ENCODE peak calls at places on chromosomes 2 and 18, in six cellular contexts. P is KG1; R is stimulated activated CD4-positive, alpha-beta T cell treated with anti-CD3 and anti-CD28 coated beads, Interleukin-4, amount 100 ng/mL, for 48 hours; C is nucleus accumbens; B is stimulated activated CD8-positive, alpha-beta memory T cell treated with anti-CD3 and anti-CD28 coated beads, Interleukin-7, amount 100 ng/mL, for 24 hours; O is stimulated activated naive B cell treated with anti-CD40 and anti-IgM and Interleukin-4, amounts not matched to agents 10 μg/mL and 1 μg/mL and 100 μg/mL, for 72 hours. V is an unnamed sample.

GRCh38 chr2:235551965-235552364 is 58.1 kb downstream of the AGAP1 start:
- DNase-seq in P (no peak), R (no peak), C (peak; percentile 32), B (no peak), O (no peak), V (no peak)

GRCh38 chr2:173552540-173552939 is 197.9 kb downstream of the CDCA7 start:
- DNase-seq in P (no peak), R (no peak), C (no peak), B (no peak), O (no peak), V (no peak)

GRCh38 chr18:2910751-2911425 is 64.1 kb downstream of the EMILIN2 start:
- DNase-seq in P (no peak), R (no peak), C (no peak), B (no peak), O (no peak), V (no peak)

GRCh38 chr2:191867507-191867847 is 20.6 kb upstream of the CAVIN2 start:
- DNase-seq in P (no peak), R (no peak), C (no peak), B (no peak), O (no peak), V (no peak)

GRCh38 chr2:4914551-4914950 is 777.6 kb upstream of the SOX11 start:
- DNase-seq in P (no peak), R (no peak), C (no peak), B (no peak), O (no peak), V (no peak)

GRCh38 chr2:36403675-36404230 is 48.2 kb downstream of the CRIM1 start:
- DNase-seq in P (no peak), R (no peak), C (no peak), B (no peak), O (no peak), V (no peak)

GRCh38 chr2:222797871-222798270 is 63.0 kb upstream of the ACSL3 start:
- DNase-seq in P (no peak), R (no peak), C (no peak), B (no peak), O (no peak), V (no peak)

GRCh38 chr18:75127143-75128021 is 81.6 kb downstream of the PTGR3 start:
- DNase-seq in P (no peak), R (no peak), C (no peak), B (no peak), O (no peak), V (no peak)

GRCh38 chr18:40208951-40209350 is 1746.1 kb upstream of the PIK3C3 start:
- DNase-seq in P (no peak), R (no peak), C (no peak), B (no peak), O (no peak), V (no peak)

GRCh38 chr2:26324903-26325302 is 21.0 kb upstream of the SELENOI start:
- DNase-seq in P (no peak), R (no peak), C (no peak), B (no peak), O (no peak), V (no peak)

GRCh38 chr2:44964704-44965343 is 23.3 kb downstream of the SIX3 start:
- DNase-seq in P (no peak), R (no peak), C (no peak), B (no peak), O (no peak), V (no peak)

GRCh38 chr18:79863946-79864725 is 66.4 kb downstream of the KCNG2 start:
- DNase-seq in P (no peak), R (no peak), C (no peak), B (no peak), O (no peak), V (no peak)

GRCh38 chr2:220144411-220144810 is 517.0 kb downstream of the SLC4A3 start:
- DNase-seq in P (no peak), R (no peak), C (no peak), B (no peak), O (no peak), V (no peak)

GRCh38 chr2:236870401-236870800 is 215.3 kb upstream of the COPS8 start:
- DNase-seq in P (no peak), R (no peak), C (no peak), B (no peak), O (no peak), V (no peak)

GRCh38 chr2:854460-854859 is 96.2 kb upstream of the SNTG2 start:
- DNase-seq in P (no peak), R (peak; percentile 16), C (no peak), B (no peak), O (no peak), V (peak; percentile 48)

GRCh38 chr2:231533777-231534125 is 3.5 kb upstream of the NMUR1 start:
- DNase-seq in P (no peak), R (no peak), C (no peak), B (no peak), O (no peak), V (no peak)

GRCh38 chr2:222338374-222338773 is 39.6 kb upstream of the PAX3 start:
- DNase-seq in P (no peak), R (no peak), C (no peak), B (no peak), O (no peak), V (no peak)

GRCh38 chr18:75341267-75341666 is 86.2 kb downstream of the SMIM21 start:
- DNase-seq in P (no peak), R (no peak), C (no peak), B (no peak), O (no peak), V (no peak)

GRCh38 chr2:135985826-135986393 is 484 bp upstream of the DARS1 start:
- DNase-seq in P (peak; percentile 76), R (peak; percentile 84), C (no peak), B (peak; percentile 58), O (peak; percentile 83), V (no peak)

GRCh38 chr2:157438907-157439791 is 4.7 kb downstream of the CYTIP start:
- DNase-seq in P (peak; percentile 35), R (no peak), C (no peak), B (no peak), O (no peak), V (no peak)